ENCODE peak calls at places on chromosomes 11 and 22, in nine cellular contexts. X, C, S, P, R, J, A, Y and Q are unnamed samples.

GRCh38 chr11:61095022-61095421 is 7.3 kb upstream of the CD5 start:
- DNase-seq in X (no peak), C (no peak), S (no peak), P (no peak), R (no peak), J (no peak), A (no peak), Y (no peak), Q (no peak)

GRCh38 chr22:37021710-37022482 is 2.4 kb downstream of the MPST start:
- DNase-seq in X (no peak), C (peak), S (peak), P (peak), R (peak), J (no peak), A (peak), Y (peak), Q (peak)

GRCh38 chr11:101617735-101618332 is 34.0 kb upstream of the TRPC6 start:
- DNase-seq in X (no peak), C (no peak), S (no peak), P (peak), R (no peak), J (no peak), A (no peak), Y (no peak), Q (no peak)

GRCh38 chr11:84234011-84234410 is 947.8 kb upstream of the CCDC90B start:
- DNase-seq in X (no peak), C (no peak), S (no peak), P (no peak), R (no peak), J (no peak), A (no peak), Y (no peak), Q (no peak)

GRCh38 chr11:71096751-71097388 is 155.5 kb downstream of the SHANK2 start:
- DNase-seq in X (no peak), C (no peak), S (no peak), P (no peak), R (no peak), J (no peak), A (no peak), Y (no peak), Q (no peak)

GRCh38 chr11:34614334-34615113 is 6.4 kb upstream of the EHF start:
- DNase-seq in X (no peak), C (no peak), S (no peak), P (no peak), R (no peak), J (no peak), A (no peak), Y (no peak), Q (no peak)

GRCh38 chr11:117218133-117218915 is 13.5 kb downstream of the PCSK7 start:
- DNase-seq in X (no peak), C (no peak), S (peak), P (no peak), R (no peak), J (peak), A (no peak), Y (no peak), Q (peak)

GRCh38 chr11:101909087-101909486 is 5.7 kb upstream of the CEP126 start:
- DNase-seq in X (no peak), C (no peak), S (no peak), P (no peak), R (no peak), J (no peak), A (no peak), Y (no peak), Q (no peak)

GRCh38 chr22:37070334-37070733 is 18.8 kb downstream of the KCTD17 start:
- DNase-seq in X (no peak), C (no peak), S (no peak), P (no peak), R (no peak), J (no peak), A (peak), Y (no peak), Q (no peak)

GRCh38 chr11:131906963-131907362 is 536.5 kb downstream of the NTM start:
- DNase-seq in X (no peak), C (no peak), S (no peak), P (peak), R (no peak), J (no peak), A (no peak), Y (no peak), Q (no peak)

GRCh38 chr11:2507212-2507901 is 62.5 kb downstream of the KCNQ1 start:
- DNase-seq in X (no peak), C (no peak), S (peak), P (no peak), R (no peak), J (no peak), A (no peak), Y (no peak), Q (no peak)

GRCh38 chr11:2531277-2531986 is 86.6 kb downstream of the KCNQ1 start:
- DNase-seq in X (no peak), C (peak), S (peak), P (peak), R (peak), J (peak), A (peak), Y (peak), Q (peak)

GRCh38 chr22:26404851-26405357 is 24.2 kb upstream of the ASPHD2 start:
- DNase-seq in X (no peak), C (no peak), S (no peak), P (no peak), R (no peak), J (no peak), A (no peak), Y (no peak), Q (no peak)

GRCh38 chr22:23383491-23384450 is 196.3 kb downstream of the IGLL1 start:
- DNase-seq in X (no peak), C (no peak), S (no peak), P (peak), R (no peak), J (no peak), A (peak), Y (no peak), Q (no peak)

GRCh38 chr11:134519788-134520187 is 107.7 kb upstream of the B3GAT1 start:
- DNase-seq in X (no peak), C (no peak), S (no peak), P (no peak), R (no peak), J (no peak), A (peak), Y (no peak), Q (peak)

GRCh38 chr22:39535302-39535805 is 2.8 kb upstream of the RPS19BP1 start:
- DNase-seq in X (no peak), C (no peak), S (no peak), P (peak), R (no peak), J (no peak), A (peak), Y (no peak), Q (no peak)

GRCh38 chr11:118597556-118597955 is 9.9 kb upstream of the PHLDB1 start:
- DNase-seq in X (no peak), C (no peak), S (no peak), P (no peak), R (no peak), J (peak), A (no peak), Y (no peak), Q (no peak)

GRCh38 chr22:41311487-41311886 is 10.2 kb downstream of the ZC3H7B start:
- DNase-seq in X (no peak), C (no peak), S (no peak), P (no peak), R (no peak), J (no peak), A (no peak), Y (no peak), Q (no peak)

GRCh38 chr22:42905702-42906183 is 48.7 kb upstream of the ARFGAP3 start:
- DNase-seq in X (no peak), C (no peak), S (peak), P (no peak), R (no peak), J (no peak), A (no peak), Y (no peak), Q (peak)

GRCh38 chr22:20748820-20749428 is 25.0 kb upstream of the SERPIND1 start:
- DNase-seq in X (no peak), C (peak), S (no peak), P (no peak), R (no peak), J (no peak), A (no peak), Y (no peak), Q (no peak)

GRCh38 chr11:74018331-74019005 is 9.6 kb upstream of the UCP3 start:
- DNase-seq in X (no peak), C (no peak), S (peak), P (no peak), R (peak), J (peak), A (no peak), Y (no peak), Q (peak)

GRCh38 chr22:36644333-36644757 is 59.2 kb downstream of the CACNG2 start:
- DNase-seq in X (peak), C (peak), S (no peak), P (peak), R (peak), J (no peak), A (no peak), Y (no peak), Q (no peak)

GRCh38 chr11:22454461-22454860 is 116.3 kb downstream of the SLC17A6 start:
- DNase-seq in X (no peak), C (no peak), S (no peak), P (no peak), R (no peak), J (no peak), A (no peak), Y (no peak), Q (no peak)

GRCh38 chr11:118304227-118304808 is at the start of gene CD3E:
- DNase-seq in X (no peak), C (no peak), S (no peak), P (no peak), R (no peak), J (no peak), A (no peak), Y (peak), Q (no peak)

GRCh38 chr22:37193629-37194191 is 5.7 kb upstream of the C1QTNF6 start:
- DNase-seq in X (no peak), C (no peak), S (peak), P (no peak), R (peak), J (peak), A (no peak), Y (no peak), Q (peak)

GRCh38 chr11:61055776-61056175 is 46.5 kb upstream of the CD5 start:
- DNase-seq in X (no peak), C (no peak), S (no peak), P (no peak), R (no peak), J (no peak), A (no peak), Y (no peak), Q (no peak)

GRCh38 chr11:39442177-39442576 is 2017.3 kb downstream of the LRRC4C start:
- DNase-seq in X (no peak), C (no peak), S (no peak), P (no peak), R (no peak), J (no peak), A (no peak), Y (no peak), Q (no peak)

GRCh38 chr11:83480251-83480650 is 194.1 kb upstream of the CCDC90B start:
- DNase-seq in X (no peak), C (no peak), S (no peak), P (no peak), R (no peak), J (no peak), A (no peak), Y (no peak), Q (no peak)

GRCh38 chr11:34616830-34617504 is 3.9 kb upstream of the EHF start:
- DNase-seq in X (no peak), C (no peak), S (no peak), P (no peak), R (no peak), J (no peak), A (no peak), Y (no peak), Q (no peak)

GRCh38 chr11:130215531-130216220 is 56.1 kb downstream of the ST14 start:
- DNase-seq in X (no peak), C (no peak), S (no peak), P (no peak), R (no peak), J (no peak), A (no peak), Y (no peak), Q (peak)

GRCh38 chr11:35815556-35816315 is 128.1 kb upstream of the LDLRAD3 start:
- DNase-seq in X (no peak), C (no peak), S (peak), P (no peak), R (no peak), J (no peak), A (peak), Y (no peak), Q (no peak)

GRCh38 chr22:31122532-31123291 is at the start of gene INPP5J:
- DNase-seq in X (peak), C (no peak), S (peak), P (peak), R (peak), J (no peak), A (peak), Y (no peak), Q (peak)

GRCh38 chr22:50684986-50685385 is 12.4 kb downstream of the SHANK3 start:
- DNase-seq in X (no peak), C (no peak), S (peak), P (no peak), R (no peak), J (no peak), A (no peak), Y (no peak), Q (no peak)

GRCh38 chr11:810040-810567 is 337 bp downstream of the RPLP2 start:
- DNase-seq in X (no peak), C (no peak), S (no peak), P (no peak), R (no peak), J (no peak), A (no peak), Y (no peak), Q (no peak)

GRCh38 chr11:124276081-124276480 is 19.9 kb downstream of the OR8G5 start:
- DNase-seq in X (no peak), C (no peak), S (no peak), P (no peak), R (no peak), J (no peak), A (no peak), Y (no peak), Q (no peak)

GRCh38 chr11:4090258-4090657 is 4.3 kb upstream of the RRM1 start:
- DNase-seq in X (no peak), C (no peak), S (no peak), P (no peak), R (no peak), J (no peak), A (no peak), Y (peak), Q (no peak)

GRCh38 chr11:69352715-69353325 is 58.9 kb downstream of the MYEOV start:
- DNase-seq in X (peak), C (no peak), S (no peak), P (no peak), R (peak), J (no peak), A (peak), Y (no peak), Q (peak)